ENCODE peak calls at places on chromosomes 1 and 21, in ten cellular contexts. N is tibial nerve, Z is Peyer's patch, X is body of pancreas, S is IMR-90, L is heart left ventricle, B is right lobe of liver, D is uterus, W is endothelial cell of umbilical vein, P is stomach. M is an unnamed sample.
A peak's percentile ranks its signal among the peaks of the same experiment; 100 is the strongest.

GRCh38 chr21:35614412-35614901 is 445.9 kb downstream of the SETD4 start:
- DNase-seq in N (no peak), Z (no peak), X (no peak), S (peak; percentile 39), L (no peak), B (no peak), D (no peak), W (peak; percentile 37), P (no peak), M (no peak)

GRCh38 chr21:43209575-43210453 is 41.0 kb downstream of the CRYAA start:
- DNase-seq in N (peak; percentile 11), Z (no peak), X (no peak), S (peak; percentile 81), L (peak; percentile 5), B (no peak), D (no peak), W (no peak), P (no peak), M (peak; percentile 70)

GRCh38 chr1:109718495-109718894 is 6.4 kb downstream of the GSTM5 start:
- DNase-seq in N (no peak), Z (no peak), X (peak; percentile 51), S (peak; percentile 27), L (no peak), B (no peak), D (no peak), W (peak; percentile 32), P (no peak), M (no peak)

GRCh38 chr1:205191617-205192016 is 19.9 kb downstream of the DSTYK start:
- DNase-seq in N (no peak), Z (no peak), X (no peak), S (no peak), L (no peak), B (no peak), D (no peak), W (no peak), P (no peak), M (no peak)

GRCh38 chr1:19081218-19081893 is 124.9 kb upstream of the IFFO2 start:
- DNase-seq in N (no peak), Z (peak; percentile 57), X (peak; percentile 49), S (peak; percentile 50), L (peak; percentile 46), B (peak; percentile 41), D (no peak), W (peak; percentile 52), P (no peak), M (peak; percentile 69)

GRCh38 chr1:76330993-76331603 is 256.6 kb downstream of the ST6GALNAC3 start:
- DNase-seq in N (no peak), Z (no peak), X (peak; percentile 43), S (peak; percentile 77), L (no peak), B (no peak), D (no peak), W (peak; percentile 76), P (no peak), M (peak; percentile 26)

GRCh38 chr21:42835211-42835610 is 44.1 kb downstream of the WDR4 start:
- DNase-seq in N (no peak), Z (no peak), X (no peak), S (no peak), L (no peak), B (no peak), D (no peak), W (no peak), P (peak; percentile 1), M (no peak)

GRCh38 chr1:211925016-211925415 is 94.5 kb upstream of the LPGAT1 start:
- DNase-seq in N (no peak), Z (peak; percentile 80), X (no peak), S (no peak), L (no peak), B (no peak), D (no peak), W (no peak), P (peak; percentile 36), M (no peak)

GRCh38 chr21:40351006-40351405 is 483.8 kb downstream of the PCP4 start:
- DNase-seq in N (no peak), Z (no peak), X (no peak), S (no peak), L (no peak), B (no peak), D (no peak), W (no peak), P (no peak), M (no peak)

GRCh38 chr1:151616505-151616849 is 4.6 kb downstream of the SNX27 start:
- DNase-seq in N (no peak), Z (no peak), X (no peak), S (peak; percentile 52), L (no peak), B (no peak), D (no peak), W (no peak), P (no peak), M (no peak)
- H3K4me1 ChIP-seq in N (peaks cover 13% of the 10 kb centered on the region), Z (peaks cover 2% of the 10 kb centered on the region), X (peaks cover 59% of the 10 kb centered on the region), S (peaks cover 17% of the 10 kb centered on the region), L (peaks cover 36% of the 10 kb centered on the region), B (no peaks in the 10 kb centered on the region), D (no peaks in the 10 kb centered on the region), W (peaks cover 8% of the 10 kb centered on the region), P (peaks cover 86% of the 10 kb centered on the region), M (peaks cover 47% of the 10 kb centered on the region)

GRCh38 chr1:54489627-54490240 is 58.3 kb upstream of the ACOT11 start:
- DNase-seq in N (no peak), Z (no peak), X (no peak), S (no peak), L (no peak), B (no peak), D (no peak), W (no peak), P (no peak), M (no peak)

GRCh38 chr1:54487571-54488050 is 60.4 kb upstream of the ACOT11 start:
- DNase-seq in N (no peak), Z (peak; percentile 64), X (peak; percentile 42), S (no peak), L (peak; percentile 31), B (peak; percentile 53), D (no peak), W (no peak), P (no peak), M (no peak)

GRCh38 chr1:54486864-54487263 is 61.2 kb upstream of the ACOT11 start:
- DNase-seq in N (no peak), Z (no peak), X (no peak), S (no peak), L (no peak), B (no peak), D (peak; percentile 27), W (peak; percentile 37), P (no peak), M (no peak)

GRCh38 chr1:54488831-54489626 is 59.0 kb upstream of the ACOT11 start:
- DNase-seq in N (peak; percentile 72), Z (peak; percentile 90), X (peak; percentile 73), S (peak; percentile 49), L (peak; percentile 84), B (peak; percentile 83), D (peak; percentile 88), W (peak; percentile 80), P (peak; percentile 82), M (peak; percentile 96)

DNA sequence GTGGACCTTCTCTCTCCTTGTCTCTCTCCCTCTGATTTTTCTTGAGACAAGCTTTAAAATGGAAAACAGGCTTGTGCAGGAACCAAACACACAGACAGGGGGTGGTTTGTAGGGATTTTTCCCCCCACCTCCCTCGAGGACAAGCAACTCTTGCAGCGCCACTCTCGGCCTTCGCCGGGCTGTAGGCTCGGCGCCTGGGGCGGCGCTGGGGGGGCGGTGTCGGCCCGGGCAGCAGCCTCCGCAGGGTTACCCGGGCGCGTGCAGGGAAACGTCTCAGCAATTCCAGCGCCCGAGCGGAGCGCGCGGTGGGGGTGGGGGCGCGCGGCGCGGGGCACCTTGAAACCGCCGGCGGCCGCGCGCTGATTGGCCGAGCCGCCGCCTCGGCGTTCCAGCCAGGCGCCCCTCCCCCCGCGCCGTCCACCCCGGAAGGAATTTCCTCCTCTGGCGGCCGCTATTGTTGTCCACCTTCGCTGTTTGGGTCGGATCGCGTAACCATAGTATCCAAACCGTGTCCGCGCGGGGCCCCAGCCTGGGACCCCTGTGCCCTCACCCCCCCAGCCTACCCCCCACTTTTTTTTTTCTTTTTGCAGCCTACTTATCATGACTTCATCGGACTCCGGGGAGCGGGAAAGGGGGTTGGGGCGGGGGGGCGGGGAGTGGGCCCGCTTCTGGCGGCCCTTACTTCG is 59.8 kb upstream of the ACOT11 start:
- DNase-seq in N (peak; percentile 90), Z (peak; percentile 96), X (peak; percentile 94), S (peak; percentile 80), L (peak; percentile 95), B (peak; percentile 92), D (peak; percentile 93), W (peak; percentile 87), P (peak; percentile 94), M (peak; percentile 90)
- TF ChIP-seq POLR2A in N (peak; percentile 46), Z (no peak), X (peak; percentile 49), S (no peak), L (peak; percentile 51), B (no peak), D (peak; percentile 55), W (peak; percentile 24), P (no peak), M (peak; percentile 62)

GRCh38 chr1:10943991-10944730 is 68.3 kb upstream of the TARDBP start:
- DNase-seq in N (no peak), Z (peak; percentile 75), X (peak; percentile 48), S (no peak), L (peak; percentile 38), B (no peak), D (peak; percentile 42), W (peak; percentile 55), P (peak; percentile 63), M (no peak)

GRCh38 chr1:10941891-10942541 is 70.4 kb upstream of the TARDBP start:
- DNase-seq in N (peak; percentile 21), Z (peak; percentile 74), X (peak; percentile 58), S (no peak), L (no peak), B (peak; percentile 50), D (peak; percentile 64), W (peak; percentile 22), P (peak; percentile 67), M (peak; percentile 43)

GRCh38 chr1:10940838-10941237 is 71.6 kb upstream of the TARDBP start:
- DNase-seq in N (no peak), Z (no peak), X (no peak), S (no peak), L (no peak), B (no peak), D (no peak), W (no peak), P (no peak), M (no peak)

GRCh38 chr1:10942542-10942912 is 69.9 kb upstream of the TARDBP start:
- DNase-seq in N (no peak), Z (no peak), X (no peak), S (no peak), L (no peak), B (no peak), D (no peak), W (no peak), P (no peak), M (no peak)

DNA sequence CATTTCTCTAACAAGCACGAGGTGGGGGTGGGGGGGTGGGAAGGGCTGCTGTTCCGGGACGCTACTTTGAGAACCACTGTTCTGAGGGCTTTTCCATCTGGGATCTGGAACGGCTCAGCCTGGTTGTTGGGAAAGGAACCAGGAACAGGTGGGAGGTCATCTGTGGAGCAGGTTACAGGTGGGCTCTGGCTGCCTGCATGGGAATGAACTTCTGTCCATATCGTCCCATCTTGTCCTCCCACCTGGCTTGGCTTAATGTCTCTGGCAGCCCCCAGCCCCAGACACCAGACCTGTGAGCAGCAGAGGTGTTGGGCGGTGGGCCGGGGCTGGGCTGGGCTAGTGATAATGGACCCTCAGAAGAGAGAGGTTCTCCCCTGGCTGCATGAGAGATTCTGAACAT is 69.4 kb upstream of the TARDBP start:
- DNase-seq in N (no peak), Z (no peak), X (no peak), S (no peak), L (no peak), B (no peak), D (no peak), W (no peak), P (no peak), M (no peak)
- H3K4me1 ChIP-seq in N (peaks cover 16% of the 10 kb centered on the region), Z (peaks cover 6% of the 10 kb centered on the region), X (peaks cover 22% of the 10 kb centered on the region), S (peaks cover 7% of the 10 kb centered on the region), L (peaks cover 15% of the 10 kb centered on the region), B (no peaks in the 10 kb centered on the region), D (peaks cover 20% of the 10 kb centered on the region), W (no peaks in the 10 kb centered on the region), P (peaks cover 43% of the 10 kb centered on the region), M (peaks cover 20% of the 10 kb centered on the region)

GRCh38 chr1:12166834-12167492 is at the start of gene TNFRSF1B:
- DNase-seq in N (peak; percentile 42), Z (peak; percentile 86), X (peak; percentile 56), S (peak; percentile 29), L (peak; percentile 82), B (peak; percentile 90), D (no peak), W (peak; percentile 71), P (peak; percentile 81), M (peak; percentile 87)
- TF ChIP-seq POLR2A in N (peak; percentile 89), Z (peak; percentile 92), X (peak; percentile 61), S (peak; percentile 77), L (peak; percentile 97), B (peak; percentile 100), D (peak; percentile 91), W (peak; percentile 85), P (no peak), M (peak; percentile 99)

M was measured in upper lobe of left lung.